ENCODE peak calls at places on chromosome 14, in nine cellular contexts. E, U, S, F, G, K, R, N and C are unnamed samples.

GRCh38 chr14:35229495-35230089 is 62.6 kb upstream of the PSMA6 start:
- DNase-seq in R (no peak), K (no peak), N (peak), E (no peak), S (no peak), F (no peak), G (no peak), U (no peak), C (no peak)

GRCh38 chr14:53596845-53597525 is 359.6 kb downstream of the BMP4 start:
- DNase-seq in E (no peak), S (no peak), U (no peak), F (no peak), G (no peak), N (peak), R (no peak), K (no peak), C (no peak)

GRCh38 chr14:79363291-79363690 is 848.0 kb downstream of the DIO2 start:
- DNase-seq in K (no peak), E (no peak), G (no peak), N (no peak), F (no peak), R (no peak), S (no peak), U (no peak), C (no peak)

GRCh38 chr14:83883732-83884131 is 1646.2 kb upstream of the FLRT2 start:
- DNase-seq in E (no peak), N (no peak), K (no peak), U (no peak), S (no peak), G (no peak), F (no peak), R (no peak), C (no peak)

GRCh38 chr14:92417759-92418158 is 94.8 kb downstream of the SLC24A4 start:
- DNase-seq in U (no peak), G (no peak), E (no peak), R (no peak), K (no peak), S (peak), F (no peak), N (no peak), C (no peak)

GRCh38 chr14:53126705-53127104 is 26.4 kb downstream of the DDHD1 start:
- DNase-seq in N (peak), F (no peak), E (no peak), K (no peak), G (no peak), S (no peak), U (no peak), R (no peak), C (no peak)

GRCh38 chr14:101584049-101584859 is 23.0 kb downstream of the DIO3 start:
- DNase-seq in R (no peak), E (no peak), S (no peak), U (no peak), F (no peak), K (no peak), N (peak), G (no peak), C (peak)

GRCh38 chr14:92635031-92635430 is 113.4 kb downstream of the LGMN start:
- DNase-seq in K (no peak), E (no peak), R (no peak), S (no peak), F (no peak), G (no peak), N (no peak), U (no peak), C (no peak)

GRCh38 chr14:68656452-68656851 is 136.4 kb downstream of the ZFP36L1 start:
- DNase-seq in S (peak), N (no peak), G (no peak), K (no peak), R (no peak), U (no peak), E (no peak), F (no peak), C (no peak)

GRCh38 chr14:34325493-34325892 is 136.5 kb downstream of the SPTSSA start:
- DNase-seq in K (no peak), F (no peak), G (no peak), R (no peak), S (no peak), E (no peak), N (no peak), U (peak), C (no peak)

GRCh38 chr14:104281768-104282301 is 143.4 kb downstream of the KIF26A start:
- DNase-seq in S (no peak), R (no peak), U (peak), K (no peak), F (no peak), G (no peak), N (no peak), E (no peak), C (no peak)

GRCh38 chr14:61368061-61368710 is 46.8 kb downstream of the PRKCH start:
- DNase-seq in K (no peak), E (no peak), S (no peak), F (no peak), N (no peak), R (no peak), G (no peak), U (no peak), C (no peak)

GRCh38 chr14:53190938-53191337 is 37.8 kb upstream of the DDHD1 start:
- DNase-seq in U (no peak), F (no peak), E (no peak), G (no peak), N (peak), R (no peak), S (no peak), K (no peak), C (no peak)

GRCh38 chr14:37063467-37064240 is 108.8 kb downstream of the SLC25A21 start:
- DNase-seq in K (no peak), R (no peak), E (no peak), S (no peak), U (no peak), F (no peak), N (peak), G (no peak), C (no peak)

GRCh38 chr14:101500061-101500460 is 61.2 kb upstream of the DIO3 start:
- DNase-seq in E (no peak), R (no peak), F (no peak), S (no peak), G (no peak), U (no peak), N (no peak), K (no peak), C (peak)

DNA sequence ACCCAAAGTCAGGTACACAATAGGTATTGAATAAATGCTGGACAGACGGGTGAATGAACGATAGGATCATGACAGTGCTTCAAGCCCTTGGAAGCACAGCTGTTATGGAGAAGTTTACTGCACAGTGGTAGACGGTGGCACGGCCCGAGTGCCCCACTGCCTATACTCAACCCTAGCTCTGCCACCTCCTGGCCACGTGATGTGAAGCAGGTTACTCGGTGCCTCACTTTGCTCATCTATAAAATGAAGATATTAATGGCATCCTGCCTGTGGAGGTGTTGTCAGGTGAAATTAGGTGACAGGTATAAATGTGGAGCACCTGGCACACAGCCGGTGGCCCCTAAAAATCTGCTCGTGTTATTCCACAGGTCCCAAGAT is 5.8 kb downstream of the ASB2 start:
- DNase-seq in S (peak), F (no peak), U (peak), N (no peak), E (no peak), G (no peak), K (peak), R (no peak), C (no peak)
- TF ChIP-seq CTCF in S (peak), F (peak), U (no peak), N (peak), E (peak), G (no peak), K (peak), R (no peak), C (peak)

DNA sequence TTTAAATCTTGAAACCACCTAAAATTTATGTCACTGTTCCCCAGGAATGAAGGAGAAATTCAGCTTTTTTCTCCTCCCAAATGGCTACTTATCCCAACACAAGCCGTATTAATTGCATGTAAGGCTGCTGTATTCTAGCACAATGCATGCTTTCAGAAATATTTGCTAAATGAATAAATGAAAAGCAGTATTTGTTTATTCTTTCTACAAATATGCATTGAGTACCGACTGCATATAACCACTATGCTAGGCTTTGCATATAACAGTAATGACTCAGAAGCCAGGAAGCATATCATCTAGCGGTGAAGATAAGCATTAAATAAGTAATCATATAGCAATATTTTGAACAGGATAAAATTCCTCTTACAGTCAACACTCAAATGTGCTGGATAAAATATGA is 5.7 kb upstream of the LRR1 start:
- DNase-seq in U (no peak), F (no peak), E (no peak), S (no peak), K (no peak), R (no peak), N (no peak), G (no peak), C (no peak)
- TF ChIP-seq CTCF in U (no peak), F (no peak), E (no peak), S (no peak), K (no peak), R (no peak), N (no peak), G (no peak), C (no peak)

DNA sequence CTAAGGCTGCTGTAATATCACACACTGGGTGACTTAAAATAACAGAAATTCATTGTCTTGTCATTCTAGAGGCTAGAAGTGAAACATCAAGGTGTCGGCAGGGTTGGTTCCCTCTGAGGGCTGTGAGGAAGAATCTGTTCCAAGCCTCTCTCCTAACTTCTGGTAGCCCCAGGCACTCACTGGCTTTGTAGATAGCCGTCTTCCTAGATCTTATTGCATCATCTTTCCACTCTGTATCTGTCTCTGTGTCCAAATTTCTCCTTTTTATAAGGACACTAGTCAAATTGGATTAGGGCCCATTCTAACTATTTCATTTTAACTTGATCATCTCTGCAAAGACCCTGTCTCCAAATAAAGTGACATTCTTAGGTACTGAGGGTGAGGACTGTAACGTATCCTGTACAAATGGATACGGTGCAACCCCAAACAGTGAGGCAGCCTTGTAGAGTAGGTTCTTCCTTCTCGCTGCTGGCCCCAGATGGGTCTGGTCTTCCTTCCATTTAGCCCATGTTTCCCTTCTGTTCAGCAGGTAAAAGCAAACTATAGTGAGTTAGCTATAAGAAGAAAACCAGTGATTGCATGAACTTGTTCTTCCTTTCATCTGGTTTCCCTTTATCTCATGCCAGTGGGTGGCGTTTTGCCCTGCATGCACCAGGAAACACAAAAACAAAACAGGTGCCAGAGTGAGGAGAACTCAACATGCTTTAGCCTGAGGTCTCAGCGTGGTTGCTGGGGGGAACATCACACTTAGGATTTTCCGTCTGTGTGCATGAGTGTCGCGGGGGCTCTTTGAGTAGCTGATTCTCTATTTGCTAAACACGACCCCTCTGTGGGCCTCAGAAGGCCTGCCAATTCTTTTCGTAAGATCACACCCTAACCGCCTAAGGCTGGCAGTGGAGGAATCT is 19.5 kb downstream of the TTC9 start:
- DNase-seq in U (peak), G (no peak), S (no peak), K (no peak), R (no peak), F (no peak), N (no peak), E (no peak), C (no peak)
- TF ChIP-seq CTCF in U (no peak), G (no peak), S (no peak), K (no peak), R (peak), F (peak), N (no peak), E (no peak), C (no peak)

DNA sequence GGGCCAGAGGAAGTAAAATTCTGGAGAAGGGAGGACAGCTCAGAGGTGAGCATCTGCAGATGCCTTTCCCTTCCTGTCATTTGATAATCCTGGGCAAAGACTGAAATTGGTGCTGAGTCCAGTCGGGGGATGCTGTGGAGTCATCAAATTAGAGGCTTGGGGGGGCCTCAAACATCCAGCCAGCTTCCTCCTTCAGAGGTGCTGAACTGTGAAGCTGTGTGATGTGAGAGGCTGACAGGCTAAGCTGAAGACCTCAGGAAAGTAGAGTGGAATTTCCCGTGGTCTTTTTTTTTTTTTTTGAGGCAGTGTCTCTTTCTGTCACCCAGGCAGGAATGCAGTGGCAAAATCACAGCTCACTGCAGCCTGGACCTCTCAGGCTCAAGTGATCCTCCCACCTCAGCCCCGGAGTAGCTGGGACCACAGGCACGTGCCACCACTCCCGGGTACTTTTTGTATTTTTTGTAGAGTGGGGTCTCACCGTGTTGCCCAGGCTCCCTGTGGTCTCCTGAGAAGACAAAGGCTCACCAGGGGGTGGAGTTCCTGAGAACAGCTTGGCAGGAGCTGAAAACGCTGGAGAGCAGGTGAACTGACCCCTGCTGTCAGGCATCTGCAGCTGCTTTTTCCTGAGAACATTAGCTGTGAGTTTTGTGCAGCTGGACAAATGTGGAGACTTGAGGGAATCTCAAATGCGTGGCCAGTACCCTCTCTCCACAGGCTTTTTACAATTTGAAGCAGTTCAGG is 6.1 kb upstream of the TCL1B start:
- DNase-seq in K (peak), S (no peak), E (no peak), R (no peak), F (no peak), U (no peak), G (no peak), N (no peak), C (no peak)
- TF ChIP-seq CTCF in K (peak), S (no peak), E (no peak), R (no peak), F (no peak), U (no peak), G (no peak), N (no peak), C (no peak)

DNA sequence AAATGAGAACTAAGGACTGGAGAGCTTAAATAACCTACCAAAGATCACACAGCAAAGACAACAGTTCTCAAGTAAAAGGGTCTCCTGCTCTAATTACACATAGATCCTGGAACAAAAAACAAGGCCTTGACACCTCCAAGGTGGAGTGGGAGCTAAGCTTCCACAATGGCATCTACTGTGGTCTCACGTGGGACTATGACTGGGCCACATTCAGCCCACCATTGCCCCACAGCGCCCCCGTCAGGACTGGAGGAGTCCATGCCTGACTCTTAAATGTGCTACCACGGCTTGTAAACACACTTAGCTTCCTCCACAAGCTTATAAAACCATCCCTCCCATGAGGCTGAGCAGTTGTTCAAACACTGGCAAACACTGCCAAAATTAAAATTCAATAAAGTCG is 88.5 kb downstream of the GCH1 start:
- DNase-seq in E (no peak), F (no peak), S (peak), N (no peak), U (no peak), R (no peak), G (peak), K (peak), C (no peak)
- TF ChIP-seq CTCF in E (no peak), F (no peak), S (no peak), N (peak), U (no peak), R (no peak), G (peak), K (peak), C (no peak)

GRCh38 chr14:64680013-64680674 is 24.1 kb upstream of the PLEKHG3 start:
- DNase-seq in U (no peak), K (no peak), F (no peak), S (no peak), R (peak), G (no peak), E (no peak), N (peak), C (no peak)
- TF ChIP-seq CTCF in U (no peak), K (no peak), F (no peak), S (no peak), R (no peak), G (no peak), E (no peak), N (no peak), C (no peak)

GRCh38 chr14:22836301-22837058 is at the start of gene MMP14:
- DNase-seq in S (peak), G (peak), E (peak), N (peak), F (no peak), K (no peak), R (no peak), U (peak), C (peak)
- TF ChIP-seq CTCF in S (no peak), G (no peak), E (peak), N (peak), F (no peak), K (no peak), R (no peak), U (no peak), C (no peak)

GRCh38 chr14:58947816-58948440 is 240.5 kb upstream of the DAAM1 start:
- DNase-seq in N (peak), K (peak), S (no peak), U (peak), G (peak), E (no peak), R (no peak), F (no peak), C (peak)
- TF ChIP-seq CTCF in N (peak), K (peak), S (no peak), U (no peak), G (no peak), E (peak), R (no peak), F (no peak), C (peak)

DNA sequence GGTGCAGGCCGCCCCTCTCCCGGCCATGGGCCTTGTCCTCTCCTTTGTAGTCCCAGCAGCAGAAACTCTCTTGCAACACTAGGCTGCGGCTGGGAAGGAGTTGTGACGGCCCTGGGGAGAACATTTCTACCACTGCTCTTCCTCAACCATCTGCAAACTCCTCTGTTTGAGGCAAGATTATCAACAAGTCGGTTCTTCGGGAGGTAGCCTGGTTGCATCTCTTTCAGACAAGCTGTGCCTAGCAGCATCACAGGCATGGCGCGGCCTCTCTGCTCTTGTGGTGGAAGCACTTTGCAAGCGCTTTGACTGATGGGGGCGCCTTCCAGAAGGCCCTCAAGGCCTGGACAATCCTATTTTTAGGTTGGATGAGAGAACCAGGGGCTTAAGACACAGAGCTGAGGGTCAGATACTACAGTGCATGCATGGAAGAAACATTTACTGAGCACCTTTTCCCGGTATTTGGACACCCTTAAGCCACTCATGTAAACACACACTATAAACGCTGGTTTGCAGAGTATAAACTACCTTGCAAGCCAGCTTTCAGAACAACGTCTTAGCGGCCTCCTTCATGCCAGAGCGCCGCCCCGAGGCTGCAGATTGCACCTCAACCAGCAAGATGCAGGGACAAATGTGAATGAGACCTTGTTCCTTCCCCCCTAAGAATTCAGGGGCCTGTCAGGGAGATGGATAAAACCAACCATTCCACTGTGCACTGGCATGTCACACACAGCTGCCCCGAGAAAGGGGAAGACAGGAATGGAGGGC is 1.3 kb upstream of the PRIMA1 start:
- DNase-seq in U (no peak), N (no peak), S (no peak), G (peak), K (peak), R (no peak), E (no peak), F (no peak), C (peak)
- TF ChIP-seq CTCF in U (no peak), N (no peak), S (no peak), G (no peak), K (peak), R (no peak), E (no peak), F (no peak), C (no peak)